ENCODE peak calls at places on chromosomes 16 and 17, in five cellular contexts. One of them, this sample, is unnamed.

GRCh38 chr17:31371511-31372097 is 19.9 kb upstream of the RAB11FIP4 start:
- DNase-seq in GM12892: no peak
- DNase-seq in thyroid gland: no peak
- DNase-seq in heart left ventricle: no peak
- DNase-seq in testis: no peak
- DNase-seq in this sample: peak; percentile 46

GRCh38 chr17:50051082-50051576 is 4.8 kb upstream of the ITGA3 start:
- DNase-seq in GM12892: no peak
- DNase-seq in thyroid gland: no peak
- DNase-seq in heart left ventricle: no peak
- DNase-seq in testis: no peak
- DNase-seq in this sample: peak; percentile 94

GRCh38 chr17:80782536-80783427 is 208.9 kb upstream of the CHMP6 start:
- DNase-seq in GM12892: no peak
- DNase-seq in thyroid gland: no peak
- DNase-seq in heart left ventricle: no peak
- DNase-seq in testis: no peak
- DNase-seq in this sample: peak; percentile 25

GRCh38 chr17:15920758-15921239 is 24.1 kb upstream of the ADORA2B start:
- DNase-seq in GM12892: no peak
- DNase-seq in thyroid gland: no peak
- DNase-seq in heart left ventricle: peak; percentile 47
- DNase-seq in testis: no peak
- DNase-seq in this sample: peak; percentile 90

GRCh38 chr16:24853830-24854229 is 8.1 kb downstream of the SLC5A11 start:
- DNase-seq in GM12892: no peak
- DNase-seq in thyroid gland: no peak
- DNase-seq in heart left ventricle: peak; percentile 39
- DNase-seq in testis: peak; percentile 60
- DNase-seq in this sample: no peak

GRCh38 chr17:1711804-1712203 is 1.6 kb upstream of the TLCD2 start:
- DNase-seq in GM12892: no peak
- DNase-seq in thyroid gland: no peak
- DNase-seq in heart left ventricle: no peak
- DNase-seq in testis: no peak
- DNase-seq in this sample: no peak

GRCh38 chr16:48165961-48166578 is 10.3 kb upstream of the ABCC12 start:
- DNase-seq in GM12892: no peak
- DNase-seq in thyroid gland: no peak
- DNase-seq in heart left ventricle: no peak
- DNase-seq in testis: no peak
- DNase-seq in this sample: no peak

GRCh38 chr17:8994319-8994718 is 27.0 kb upstream of the NTN1 start:
- DNase-seq in GM12892: no peak
- DNase-seq in thyroid gland: peak; percentile 9
- DNase-seq in heart left ventricle: peak; percentile 51
- DNase-seq in testis: peak; percentile 65
- DNase-seq in this sample: peak; percentile 63

GRCh38 chr16:740459-740763 is 386 bp downstream of the CIAO3 start:
- DNase-seq in GM12892: peak; percentile 57
- DNase-seq in thyroid gland: no peak
- DNase-seq in heart left ventricle: no peak
- DNase-seq in testis: no peak
- DNase-seq in this sample: peak; percentile 47

GRCh38 chr16:743794-744500 is 3.1 kb upstream of the CIAO3 start:
- DNase-seq in GM12892: no peak
- DNase-seq in thyroid gland: no peak
- DNase-seq in heart left ventricle: no peak
- DNase-seq in testis: no peak
- DNase-seq in this sample: no peak

GRCh38 chr16:739560-740458 is 988 bp downstream of the CIAO3 start:
- DNase-seq in GM12892: no peak
- DNase-seq in thyroid gland: no peak
- DNase-seq in heart left ventricle: no peak
- DNase-seq in testis: no peak
- DNase-seq in this sample: no peak

GRCh38 chr16:741986-742629 is 1.3 kb upstream of the CIAO3 start:
- DNase-seq in GM12892: no peak
- DNase-seq in thyroid gland: no peak
- DNase-seq in heart left ventricle: peak; percentile 20
- DNase-seq in testis: no peak
- DNase-seq in this sample: no peak

GRCh38 chr16:740764-741505 is at the start of gene CIAO3:
- DNase-seq in GM12892: peak; percentile 98
- DNase-seq in thyroid gland: peak; percentile 85
- DNase-seq in heart left ventricle: peak; percentile 92
- DNase-seq in testis: peak; percentile 88
- DNase-seq in this sample: peak; percentile 85
- TF ChIP-seq POLR2A in GM12892: peak; percentile 76
- TF ChIP-seq POLR2A in thyroid gland: no peak
- TF ChIP-seq POLR2A in heart left ventricle: peak; percentile 10
- TF ChIP-seq POLR2A in testis: no peak
- TF ChIP-seq POLR2A in this sample: no peak

GRCh38 chr16:11635679-11636171 is 32.5 kb upstream of the SNN start:
- DNase-seq in GM12892: no peak
- DNase-seq in thyroid gland: no peak
- DNase-seq in heart left ventricle: no peak
- DNase-seq in testis: no peak
- DNase-seq in this sample: no peak

GRCh38 chr16:11636172-11636721 is 32.0 kb upstream of the SNN start:
- DNase-seq in GM12892: no peak
- DNase-seq in thyroid gland: peak; percentile 61
- DNase-seq in heart left ventricle: no peak
- DNase-seq in testis: no peak
- DNase-seq in this sample: no peak

GRCh38 chr16:11637320-11637719 is 30.9 kb upstream of the SNN start:
- DNase-seq in GM12892: no peak
- DNase-seq in thyroid gland: no peak
- DNase-seq in heart left ventricle: no peak
- DNase-seq in testis: no peak
- DNase-seq in this sample: no peak

GRCh38 chr16:11639008-11639562 is 29.2 kb upstream of the SNN start:
- DNase-seq in GM12892: no peak
- DNase-seq in thyroid gland: no peak
- DNase-seq in heart left ventricle: no peak
- DNase-seq in testis: no peak
- DNase-seq in this sample: no peak

GRCh38 chr16:11639925-11640899 is 28.0 kb upstream of the SNN start:
- DNase-seq in GM12892: no peak
- DNase-seq in thyroid gland: peak; percentile 88
- DNase-seq in heart left ventricle: peak; percentile 92
- DNase-seq in testis: peak; percentile 82
- DNase-seq in this sample: peak; percentile 94
- TF ChIP-seq POLR2A in GM12892: no peak
- TF ChIP-seq POLR2A in thyroid gland: no peak
- TF ChIP-seq POLR2A in heart left ventricle: no peak
- TF ChIP-seq POLR2A in testis: no peak
- TF ChIP-seq POLR2A in this sample: no peak

GRCh38 chr16:75758215-75758614 is 31.9 kb upstream of the CPHXL start:
- DNase-seq in GM12892: no peak
- DNase-seq in thyroid gland: no peak
- DNase-seq in heart left ventricle: no peak
- DNase-seq in testis: no peak
- DNase-seq in this sample: no peak
- TF ChIP-seq POLR2A in GM12892: no peak
- TF ChIP-seq POLR2A in thyroid gland: no peak
- TF ChIP-seq POLR2A in heart left ventricle: no peak
- TF ChIP-seq POLR2A in testis: no peak
- TF ChIP-seq POLR2A in this sample: no peak

DNA sequence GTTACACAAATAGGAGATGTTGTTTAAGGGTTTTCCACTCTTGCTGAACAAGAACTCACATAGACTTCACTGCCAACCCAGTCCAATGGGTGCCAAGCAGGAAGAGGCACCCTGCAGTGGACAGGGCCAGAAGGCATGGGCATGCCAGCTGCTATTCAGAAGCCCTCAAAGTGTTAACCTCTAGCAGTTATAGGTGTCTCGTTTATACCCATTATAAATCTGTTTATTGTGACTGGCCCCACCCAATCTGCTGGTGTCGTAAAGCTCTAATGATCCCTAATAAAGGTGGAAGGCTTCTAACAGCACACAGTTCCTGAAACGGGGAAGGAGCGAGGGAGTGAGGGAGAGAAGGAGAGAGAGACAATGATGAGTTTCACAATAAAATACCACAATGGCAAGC is 23.9 kb downstream of the HNF1B start:
- DNase-seq in GM12892: no peak
- DNase-seq in thyroid gland: no peak
- DNase-seq in heart left ventricle: no peak
- DNase-seq in testis: no peak
- DNase-seq in this sample: no peak
- TF ChIP-seq POLR2A in GM12892: no peak
- TF ChIP-seq POLR2A in thyroid gland: no peak
- TF ChIP-seq POLR2A in heart left ventricle: no peak
- TF ChIP-seq POLR2A in testis: no peak
- TF ChIP-seq POLR2A in this sample: no peak

DNA sequence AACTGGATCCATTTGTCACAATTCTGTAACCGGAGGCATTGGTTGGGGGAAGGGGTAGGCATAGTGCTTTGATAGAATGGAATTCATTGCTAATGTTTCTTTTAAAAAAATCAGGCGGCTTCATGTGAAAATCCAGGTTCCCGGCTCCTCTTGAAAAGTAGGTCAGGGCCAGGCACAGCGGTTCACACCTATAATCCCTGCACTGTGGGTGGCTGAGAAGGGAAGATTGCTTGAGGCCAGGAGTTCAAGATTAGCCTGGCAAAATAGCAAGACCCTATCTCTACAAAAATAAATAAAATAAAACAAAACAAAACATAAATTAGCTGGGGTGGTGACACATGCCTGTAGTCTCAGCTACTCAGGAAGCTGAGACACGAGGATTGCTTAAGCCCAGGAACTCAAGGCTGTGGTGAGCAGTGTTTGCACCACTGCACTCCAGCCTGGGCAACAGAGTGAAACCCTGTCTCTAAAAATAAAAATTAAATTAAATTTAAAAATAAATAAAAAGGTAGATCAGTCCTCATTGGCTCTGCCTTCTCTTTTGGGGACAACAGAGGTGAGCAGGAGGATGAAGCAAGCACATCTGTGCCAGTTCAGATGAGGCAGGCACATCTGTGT is 466.5 kb downstream of the HS3ST4 start:
- DNase-seq in GM12892: no peak
- DNase-seq in thyroid gland: no peak
- DNase-seq in heart left ventricle: no peak
- DNase-seq in testis: no peak
- DNase-seq in this sample: no peak
- TF ChIP-seq POLR2A in GM12892: no peak
- TF ChIP-seq POLR2A in thyroid gland: no peak
- TF ChIP-seq POLR2A in heart left ventricle: no peak
- TF ChIP-seq POLR2A in testis: no peak
- TF ChIP-seq POLR2A in this sample: no peak

DNA sequence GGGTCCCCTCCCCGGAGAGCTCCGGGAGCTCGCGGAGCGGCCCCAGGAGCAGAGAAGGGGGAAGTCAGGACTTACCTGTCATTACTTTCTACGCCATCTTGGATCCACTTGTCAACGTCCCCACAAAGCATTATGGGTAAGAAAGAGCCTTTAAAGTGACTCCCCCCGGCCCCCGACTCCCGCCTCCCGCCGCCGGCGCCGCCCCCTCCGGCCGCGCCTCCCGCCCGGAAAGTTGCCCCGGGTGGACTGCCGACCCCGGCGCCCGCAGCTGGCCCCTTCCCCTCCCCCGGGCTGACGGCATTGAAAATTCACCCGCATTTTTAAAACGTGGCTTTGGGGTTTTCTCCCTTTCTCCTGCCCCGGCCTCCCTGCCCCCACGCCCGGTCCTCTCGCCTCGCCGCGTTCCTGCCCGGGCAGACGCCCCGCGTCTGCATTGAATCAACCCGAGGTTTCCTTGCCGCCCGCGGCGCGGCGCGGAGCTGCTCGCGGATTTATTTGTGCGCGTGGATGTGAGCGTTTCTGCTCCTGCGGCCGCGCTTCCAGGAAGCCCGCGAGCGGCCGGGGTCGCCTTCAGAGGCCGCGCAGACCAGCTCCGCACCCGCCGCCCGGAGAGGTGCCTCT is at the start of gene HELZ:
- DNase-seq in GM12892: peak; percentile 65
- DNase-seq in thyroid gland: peak; percentile 69
- DNase-seq in heart left ventricle: peak; percentile 78
- DNase-seq in testis: peak; percentile 88
- DNase-seq in this sample: peak; percentile 88
- TF ChIP-seq POLR2A in GM12892: peak; percentile 59
- TF ChIP-seq POLR2A in thyroid gland: no peak
- TF ChIP-seq POLR2A in heart left ventricle: no peak
- TF ChIP-seq POLR2A in testis: no peak
- TF ChIP-seq POLR2A in this sample: peak; percentile 55

DNA sequence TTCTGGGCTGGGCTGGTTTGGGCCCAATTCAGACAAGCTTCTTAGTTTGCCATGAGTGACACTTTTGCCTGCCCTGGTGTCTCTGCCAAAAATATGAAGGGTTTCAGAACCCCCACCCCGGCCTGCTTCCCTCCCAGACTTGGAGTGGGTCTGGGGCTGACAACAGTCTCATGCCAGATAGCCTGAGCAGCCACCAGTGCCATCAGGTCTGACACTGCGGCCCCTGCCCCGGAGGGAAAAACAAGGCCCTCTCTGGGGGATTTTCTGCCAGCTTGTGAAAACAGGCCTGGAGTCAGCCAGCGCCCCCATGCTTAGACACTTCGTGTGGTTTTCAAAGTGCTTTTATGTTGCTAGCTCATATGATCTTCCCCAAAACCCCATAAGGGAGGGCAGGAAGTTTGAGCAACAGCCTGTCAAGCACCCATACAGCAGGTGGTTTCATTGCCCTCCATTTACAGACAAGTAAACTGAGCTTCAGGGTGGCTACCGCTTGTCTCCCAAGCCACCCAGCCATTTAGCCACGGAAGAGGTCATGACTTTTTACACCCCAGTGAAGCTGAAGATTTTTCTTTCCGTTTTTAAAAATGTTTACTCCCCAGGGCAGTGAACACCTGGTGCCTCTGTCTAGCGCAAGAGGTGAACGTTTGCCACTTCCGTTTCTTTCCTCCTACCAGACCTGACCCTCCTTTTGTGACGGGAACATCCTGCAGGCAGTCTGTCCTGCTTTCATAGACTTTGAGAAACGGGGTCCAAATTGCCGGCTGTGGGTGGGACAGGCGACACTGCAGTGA is 300.6 kb downstream of the SEC14L1 start:
- DNase-seq in GM12892: peak; percentile 79
- DNase-seq in thyroid gland: no peak
- DNase-seq in heart left ventricle: no peak
- DNase-seq in testis: no peak
- DNase-seq in this sample: peak; percentile 96
- TF ChIP-seq POLR2A in GM12892: peak; percentile 49
- TF ChIP-seq POLR2A in thyroid gland: no peak
- TF ChIP-seq POLR2A in heart left ventricle: no peak
- TF ChIP-seq POLR2A in testis: no peak
- TF ChIP-seq POLR2A in this sample: no peak

GRCh38 chr17:17824119-17824779 is 12.5 kb downstream of the SREBF1 start:
- DNase-seq in GM12892: no peak
- DNase-seq in thyroid gland: no peak
- DNase-seq in heart left ventricle: no peak
- DNase-seq in testis: no peak
- DNase-seq in this sample: no peak

GRCh38 chr17:17822189-17822978 is 14.4 kb downstream of the SREBF1 start:
- DNase-seq in GM12892: no peak
- DNase-seq in thyroid gland: peak; percentile 73
- DNase-seq in heart left ventricle: peak; percentile 89
- DNase-seq in testis: peak; percentile 90
- DNase-seq in this sample: no peak

GRCh38 chr17:17826340-17826708 is 10.5 kb downstream of the SREBF1 start:
- DNase-seq in GM12892: no peak
- DNase-seq in thyroid gland: no peak
- DNase-seq in heart left ventricle: no peak
- DNase-seq in testis: no peak
- DNase-seq in this sample: peak; percentile 47

GRCh38 chr17:17824780-17825614 is 11.8 kb downstream of the SREBF1 start:
- DNase-seq in GM12892: no peak
- DNase-seq in thyroid gland: peak; percentile 58
- DNase-seq in heart left ventricle: no peak
- DNase-seq in testis: peak; percentile 86
- DNase-seq in this sample: peak; percentile 83

GRCh38 chr17:17823433-17824118 is 13.2 kb downstream of the SREBF1 start:
- DNase-seq in GM12892: peak; percentile 100
- DNase-seq in thyroid gland: peak; percentile 88
- DNase-seq in heart left ventricle: peak; percentile 93
- DNase-seq in testis: peak; percentile 89
- DNase-seq in this sample: peak; percentile 92
- TF ChIP-seq POLR2A in GM12892: peak; percentile 35
- TF ChIP-seq POLR2A in thyroid gland: no peak
- TF ChIP-seq POLR2A in heart left ventricle: no peak
- TF ChIP-seq POLR2A in testis: no peak
- TF ChIP-seq POLR2A in this sample: peak; percentile 49